ENCODE peak calls at places on chromosomes 1 and 21, in nine cellular contexts. O is CD4-positive, CD25-positive, alpha-beta regulatory T cell; E is left lobe of liver; L is RCC 7860; K is activated T-helper 1 cell treated with anti-CD3 and anti-CD28 coated beads, Interleukin-12 subunit alpha, Interleukin-12 subunit beta, Interleukin-2, Interleukin-4 antibody, amounts not matched to agents 30 ng/mL and 10 ng/mL and 1 ng/mL, durations not matched to agents 14 hours and 24 hours and 36 hours; W is NCI-H345; D is GM04504; H is HT-29; S is mesendoderm. N is an unnamed sample.

GRCh38 chr1:100250264-100250663 is 630 bp upstream of the DBT start:
- DNase-seq in O (no peak), E (no peak), L (no peak), K (no peak), W (no peak), D (no peak), H (no peak), S (peak; percentile 0), N (no peak)

GRCh38 chr1:166920561-166921475 is 44.8 kb upstream of the TADA1 start:
- DNase-seq in O (no peak), E (no peak), L (no peak), K (no peak), W (no peak), D (no peak), H (no peak), S (peak; percentile 71), N (peak; percentile 6)

GRCh38 chr1:181350146-181350545 is 133.2 kb upstream of the CACNA1E start:
- DNase-seq in O (no peak), E (no peak), L (no peak), K (no peak), W (no peak), D (no peak), H (no peak), S (no peak), N (no peak)

GRCh38 chr1:85502625-85503083 is 37.7 kb upstream of the DDAH1 start:
- DNase-seq in O (no peak), E (peak; percentile 57), L (no peak), K (no peak), W (peak; percentile 11), D (no peak), H (peak; percentile 90), S (peak; percentile 88), N (peak; percentile 70)

GRCh38 chr21:23308741-23309140 is 2298.5 kb downstream of the MRPL39 start:
- DNase-seq in O (no peak), E (no peak), L (no peak), K (no peak), W (no peak), D (no peak), H (no peak), S (no peak), N (no peak)

GRCh38 chr1:230231739-230232075 is 164.7 kb downstream of the GALNT2 start:
- DNase-seq in O (no peak), E (no peak), L (no peak), K (no peak), W (no peak), D (no peak), H (peak; percentile 95), S (peak; percentile 40), N (no peak)

GRCh38 chr1:230237805-230238204 is 170.8 kb downstream of the GALNT2 start:
- DNase-seq in O (no peak), E (no peak), L (no peak), K (no peak), W (no peak), D (no peak), H (no peak), S (no peak), N (no peak)

GRCh38 chr1:227891223-227891954 is 56.3 kb downstream of the WNT9A start:
- DNase-seq in O (no peak), E (peak; percentile 33), L (no peak), K (no peak), W (no peak), D (no peak), H (peak; percentile 65), S (no peak), N (no peak)

GRCh38 chr1:194295690-194296089 is 1109.3 kb upstream of the B3GALT2 start:
- DNase-seq in O (peak; percentile 21), E (no peak), L (peak; percentile 7), K (peak; percentile 12), W (no peak), D (no peak), H (peak; percentile 61), S (peak; percentile 75), N (peak; percentile 42)

GRCh38 chr1:199272107-199272506 is 633.3 kb downstream of the PTPRC start:
- DNase-seq in O (no peak), E (no peak), L (no peak), K (no peak), W (no peak), D (peak; percentile 61), H (peak; percentile 30), S (no peak), N (peak; percentile 85)

GRCh38 chr1:47797555-47797954 is 199.6 kb downstream of the TRABD2B start:
- DNase-seq in O (no peak), E (no peak), L (no peak), K (no peak), W (no peak), D (no peak), H (no peak), S (no peak), N (no peak)

GRCh38 chr1:219066631-219067349 is 106.9 kb upstream of the LYPLAL1 start:
- DNase-seq in O (no peak), E (no peak), L (peak; percentile 59), K (no peak), W (no peak), D (peak; percentile 52), H (peak; percentile 75), S (peak; percentile 19), N (peak; percentile 27)

GRCh38 chr1:110672001-110672752 is 2.6 kb downstream of the KCNA3 start:
- DNase-seq in O (peak; percentile 74), E (no peak), L (no peak), K (peak; percentile 82), W (no peak), D (no peak), H (no peak), S (peak; percentile 87), N (peak; percentile 71)

GRCh38 chr1:168230709-168231108 is 4.9 kb downstream of the SFT2D2 start:
- DNase-seq in O (no peak), E (peak; percentile 67), L (peak; percentile 91), K (no peak), W (no peak), D (no peak), H (peak; percentile 12), S (no peak), N (peak; percentile 26)

GRCh38 chr21:37513383-37513782 is 146.8 kb downstream of the DYRK1A start:
- DNase-seq in O (no peak), E (no peak), L (no peak), K (no peak), W (no peak), D (no peak), H (no peak), S (no peak), N (no peak)

GRCh38 chr1:220755316-220755715 is 7.2 kb downstream of the MTARC2 start:
- DNase-seq in O (no peak), E (peak; percentile 23), L (no peak), K (no peak), W (no peak), D (no peak), H (no peak), S (no peak), N (no peak)

GRCh38 chr21:38768385-38769071 is 37.2 kb upstream of the ETS2 start:
- DNase-seq in O (no peak), E (no peak), L (peak; percentile 37), K (peak; percentile 24), W (no peak), D (no peak), H (no peak), S (no peak), N (peak; percentile 89)

GRCh38 chr21:31248598-31248997 is 95.5 kb downstream of the TIAM1 start:
- DNase-seq in O (no peak), E (no peak), L (no peak), K (no peak), W (no peak), D (no peak), H (no peak), S (peak; percentile 20), N (peak; percentile 10)

GRCh38 chr1:207873055-207873890 is 37.7 kb downstream of the CD34 start:
- DNase-seq in O (no peak), E (no peak), L (no peak), K (peak; percentile 42), W (no peak), D (no peak), H (no peak), S (no peak), N (no peak)

GRCh38 chr1:28056129-28056925 is 32.1 kb downstream of the EYA3 start:
- DNase-seq in O (no peak), E (no peak), L (peak; percentile 39), K (peak; percentile 51), W (peak; percentile 21), D (no peak), H (no peak), S (no peak), N (no peak)

GRCh38 chr21:42156690-42157605 is 62.0 kb upstream of the ABCG1 start:
- DNase-seq in O (no peak), E (peak; percentile 42), L (no peak), K (no peak), W (peak; percentile 81), D (no peak), H (no peak), S (no peak), N (no peak)

GRCh38 chr1:18951416-18951815 is 5.1 kb downstream of the IFFO2 start:
- DNase-seq in O (no peak), E (no peak), L (no peak), K (no peak), W (no peak), D (no peak), H (no peak), S (no peak), N (no peak)

GRCh38 chr1:47675721-47676120 is 237.9 kb downstream of the FOXD2 start:
- DNase-seq in O (no peak), E (no peak), L (no peak), K (no peak), W (no peak), D (no peak), H (no peak), S (no peak), N (no peak)

GRCh38 chr1:214500349-214501055 is 50.9 kb downstream of the PTPN14 start:
- DNase-seq in O (no peak), E (no peak), L (no peak), K (no peak), W (no peak), D (no peak), H (no peak), S (peak; percentile 82), N (peak; percentile 29)